ENCODE peak calls at places on chromosomes 16 and 17, in five cellular contexts. B is AML-193; Z is lower leg skin; V is GM03348; Q is CD8-positive, alpha-beta memory T cell. E is an unnamed sample.

GRCh38 chr17:7833795-7834553 is at the start of gene KDM6B:
- DNase-seq in Q (peak), B (peak), Z (peak), V (peak), E (peak)

GRCh38 chr17:38415250-38416194 is 12.7 kb upstream of the ARHGAP23 start:
- DNase-seq in Q (no peak), Z (no peak), V (peak), B (peak), E (no peak)

GRCh38 chr16:79809376-79809775 is 208.8 kb upstream of the MAF start:
- DNase-seq in B (no peak), Z (no peak), Q (no peak), V (no peak), E (no peak)

GRCh38 chr17:78998311-78999055 is 11.1 kb downstream of the CANT1 start:
- DNase-seq in V (no peak), B (no peak), Q (no peak), Z (no peak), E (peak)

GRCh38 chr17:43875476-43876147 is 28.6 kb downstream of the CD300LG start:
- DNase-seq in Q (no peak), V (no peak), B (no peak), Z (no peak), E (peak)

GRCh38 chr17:76948726-76949342 is 80.6 kb downstream of the MGAT5B start:
- DNase-seq in Q (no peak), B (no peak), V (no peak), Z (no peak), E (no peak)

GRCh38 chr17:31533546-31534155 is 142.2 kb downstream of the RAB11FIP4 start:
- DNase-seq in Q (no peak), V (peak), B (no peak), Z (no peak), E (no peak)

GRCh38 chr17:71902931-71903506 is 217.8 kb upstream of the SOX9 start:
- DNase-seq in Q (no peak), V (peak), B (no peak), Z (no peak), E (no peak)

GRCh38 chr16:84941916-84942315 is 69.4 kb downstream of the ZDHHC7 start:
- DNase-seq in B (no peak), Q (no peak), V (peak), Z (peak), E (no peak)

GRCh38 chr16:84686702-84687298 is 13.0 kb upstream of the USP10 start:
- DNase-seq in Z (no peak), Q (no peak), B (no peak), V (no peak), E (no peak)

GRCh38 chr16:5064915-5065314 is 841 bp downstream of the C16orf89 start:
- DNase-seq in B (no peak), Z (no peak), Q (no peak), V (no peak), E (peak)

GRCh38 chr17:67902531-67903231 is 77.4 kb downstream of the BPTF start:
- DNase-seq in Z (no peak), Q (no peak), B (no peak), V (no peak), E (no peak)

E was measured in posterior vena cava.